ENCODE peak calls at places on chromosomes 13 and 19, in five cellular contexts. F is tibial artery, R is OCI-LY7, N is nephron progenitor cell, H is retinal pigment epithelial cell. W is an unnamed sample.

GRCh38 chr19:50645107-50645506 is 4.1 kb upstream of the C19orf81 start:
- DNase-seq in F (no peak), R (no peak), N (no peak), H (no peak), W (no peak)

GRCh38 chr19:23273022-23273593 is 22.9 kb upstream of the ZNF724 start:
- DNase-seq in F (no peak), R (peak; percentile 51), N (no peak), H (no peak), W (no peak)

GRCh38 chr19:19420570-19421301 is 15.3 kb downstream of the GATAD2A start:
- DNase-seq in F (no peak), R (no peak), N (no peak), H (no peak), W (no peak)

GRCh38 chr19:13827656-13828055 is 32.4 kb downstream of the ZSWIM4 start:
- DNase-seq in F (no peak), R (no peak), N (no peak), H (no peak), W (no peak)

GRCh38 chr19:1270854-1271527 is 1.9 kb downstream of the CIRBP start:
- DNase-seq in F (no peak), R (peak; percentile 48), N (no peak), H (no peak), W (no peak)

GRCh38 chr13:111594606-111595005 is 274.2 kb downstream of the TEX29 start:
- DNase-seq in F (no peak), R (no peak), N (no peak), H (no peak), W (no peak)

GRCh38 chr13:24563087-24563486 is 50.5 kb upstream of the PARP4 start:
- DNase-seq in F (no peak), R (no peak), N (no peak), H (no peak), W (no peak)

GRCh38 chr13:19587635-19588300 is 26.4 kb upstream of the TPTE2 start:
- DNase-seq in F (no peak), R (peak; percentile 59), N (no peak), H (no peak), W (no peak)

GRCh38 chr19:1085676-1086442 is 9.3 kb downstream of the POLR2E start:
- DNase-seq in F (no peak), R (no peak), N (no peak), H (no peak), W (no peak)

GRCh38 chr19:55238030-55238429 is 9.5 kb upstream of the TMEM86B start:
- DNase-seq in F (no peak), R (no peak), N (no peak), H (no peak), W (no peak)

GRCh38 chr19:45779231-45780145 is 2.8 kb downstream of the DMPK start:
- DNase-seq in F (peak; percentile 95), R (peak; percentile 86), N (peak; percentile 99), H (no peak), W (peak; percentile 91)

GRCh38 chr19:3986260-3987041 is 1.2 kb upstream of the EEF2 start:
- DNase-seq in F (no peak), R (peak; percentile 89), N (peak; percentile 40), H (no peak), W (no peak)

GRCh38 chr19:46015961-46016425 is 6.9 kb downstream of the PGLYRP1 start:
- DNase-seq in F (no peak), R (no peak), N (peak; percentile 38), H (no peak), W (no peak)

GRCh38 chr13:98556968-98557591 is 19.8 kb downstream of the STK24 start:
- DNase-seq in F (peak; percentile 47), R (no peak), N (no peak), H (no peak), W (no peak)

GRCh38 chr19:18634612-18635290 is 2.1 kb upstream of the KLHL26 start:
- DNase-seq in F (no peak), R (no peak), N (no peak), H (no peak), W (no peak)

GRCh38 chr19:46033401-46033800 is 7.4 kb downstream of the IGFL4 start:
- DNase-seq in F (no peak), R (no peak), N (no peak), H (no peak), W (no peak)

GRCh38 chr13:113974304-113975281 is 717 bp upstream of the C13orf46 start:
- DNase-seq in F (peak; percentile 60), R (no peak), N (no peak), H (no peak), W (no peak)

GRCh38 chr13:95536629-95537241 is 15.8 kb upstream of the CLDN10 start:
- DNase-seq in F (no peak), R (peak; percentile 27), N (no peak), H (no peak), W (no peak)

GRCh38 chr19:58350001-58350801 is 3.1 kb downstream of the A1BG start:
- DNase-seq in F (no peak), R (no peak), N (no peak), H (no peak), W (no peak)

GRCh38 chr13:98142427-98143156 is at the start of gene FARP1:
- DNase-seq in F (peak; percentile 88), R (no peak), N (peak; percentile 85), H (no peak), W (no peak)

GRCh38 chr13:85528578-85529215 is 270.5 kb downstream of the SLITRK6 start:
- DNase-seq in F (no peak), R (no peak), N (no peak), H (peak; percentile 59), W (no peak)

GRCh38 chr13:98938801-98939200 is 39.1 kb downstream of the DOCK9 start:
- DNase-seq in F (no peak), R (no peak), N (peak; percentile 39), H (no peak), W (no peak)

GRCh38 chr13:90485441-90485840 is 862.0 kb upstream of the MIR17HG start:
- DNase-seq in F (no peak), R (no peak), N (no peak), H (peak; percentile 88), W (no peak)

GRCh38 chr13:31409678-31410356 is 210.0 kb downstream of the B3GLCT start:
- DNase-seq in F (no peak), R (peak; percentile 78), N (no peak), H (no peak), W (no peak)
- TF ChIP-seq CTCF in F (no peak), R (peak; percentile 78), N (no peak), H (peak; percentile 18), W (no peak)

DNA sequence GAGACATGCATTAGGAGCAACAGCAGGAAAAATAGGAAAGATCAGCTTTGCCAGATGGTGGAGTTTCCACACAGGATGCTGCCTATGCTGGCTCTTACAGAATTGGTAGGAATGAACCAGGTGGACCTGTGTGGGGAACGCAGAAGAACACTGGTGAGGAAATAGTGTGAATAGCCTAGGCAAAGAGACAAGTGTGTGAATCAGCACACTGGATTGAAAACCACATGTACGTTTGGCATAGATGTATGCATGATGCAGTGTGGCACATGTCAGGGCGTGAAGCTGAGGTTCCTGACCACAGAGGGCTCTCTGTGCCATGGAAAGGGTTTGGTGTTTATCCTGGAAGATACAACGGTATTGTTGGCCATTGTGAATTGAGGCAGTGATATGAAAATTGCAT is 156.5 kb upstream of the SLC10A2 start:
- DNase-seq in F (no peak), R (no peak), N (no peak), H (no peak), W (no peak)
- TF ChIP-seq CTCF in F (no peak), R (no peak), N (no peak), H (no peak), W (no peak)

GRCh38 chr19:8593931-8594330 is 16.6 kb downstream of the ADAMTS10 start:
- DNase-seq in F (no peak), R (no peak), N (no peak), H (no peak), W (no peak)
- TF ChIP-seq CTCF in F (peak; percentile 21), R (peak; percentile 39), N (no peak), H (no peak), W (no peak)

GRCh38 chr13:35966024-35966423 is 165.2 kb downstream of the DCLK1 start:
- DNase-seq in F (no peak), R (no peak), N (no peak), H (no peak), W (no peak)

GRCh38 chr13:35961461-35962220 is 169.5 kb downstream of the DCLK1 start:
- DNase-seq in F (no peak), R (no peak), N (no peak), H (no peak), W (no peak)

GRCh38 chr13:35964764-35965163 is 166.4 kb downstream of the DCLK1 start:
- DNase-seq in F (no peak), R (no peak), N (no peak), H (peak; percentile 71), W (no peak)

GRCh38 chr13:35965226-35965927 is 165.8 kb downstream of the DCLK1 start:
- DNase-seq in F (no peak), R (no peak), N (no peak), H (no peak), W (no peak)

DNA sequence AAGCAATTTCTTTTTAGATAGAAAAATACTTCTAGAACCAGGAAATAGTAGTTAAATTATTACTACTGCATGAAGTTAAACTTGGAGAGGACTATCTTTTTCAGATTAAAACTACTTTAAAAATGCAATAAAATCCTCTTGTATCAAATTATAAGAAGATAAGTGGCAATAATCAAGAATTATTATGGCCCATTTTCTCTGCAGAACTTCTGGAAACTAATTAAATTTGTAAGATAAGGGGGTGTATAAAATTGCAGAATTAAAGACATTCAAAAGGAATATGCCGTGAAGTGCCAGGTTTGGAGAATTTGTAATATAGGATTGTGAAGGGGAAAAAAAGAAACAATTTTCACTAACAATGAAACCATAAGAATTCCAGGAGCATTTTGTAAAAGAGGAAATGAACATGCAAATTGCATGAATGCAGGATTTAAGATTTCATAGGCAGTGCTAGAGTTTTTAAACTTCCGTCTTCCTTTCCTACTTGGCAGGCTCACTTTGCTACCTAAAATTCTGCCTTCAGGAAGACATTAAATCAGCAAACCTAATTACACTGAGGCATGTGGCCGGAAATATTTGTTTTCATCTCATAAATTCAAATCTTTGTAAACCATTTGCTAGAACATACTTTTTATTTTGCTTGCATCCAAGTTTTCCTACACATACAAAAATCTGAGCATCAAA is 167.1 kb downstream of the DCLK1 start:
- DNase-seq in F (no peak), R (no peak), N (no peak), H (no peak), W (no peak)
- TF ChIP-seq CTCF in F (no peak), R (no peak), N (no peak), H (no peak), W (no peak)

DNA sequence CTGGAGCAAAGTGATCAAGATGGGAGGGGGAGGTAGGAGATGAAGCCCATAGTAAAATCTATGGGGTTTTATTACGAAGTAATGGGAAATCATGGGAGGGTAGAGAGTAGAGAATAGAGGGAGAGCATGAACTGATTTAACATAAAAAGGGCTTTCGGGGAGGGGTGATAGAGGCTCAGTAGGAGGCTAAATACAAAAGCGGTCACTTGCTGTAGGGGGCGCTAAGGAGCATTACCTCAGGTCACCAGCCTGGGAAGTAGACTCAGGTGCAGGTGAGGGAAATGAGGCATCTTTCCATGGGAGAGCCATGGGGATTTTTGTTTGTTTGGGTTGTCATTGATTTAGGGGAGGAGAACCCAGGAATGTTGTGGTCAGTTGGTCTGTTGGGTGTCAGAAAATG is 14.1 kb downstream of the KRTDAP start:
- DNase-seq in F (no peak), R (peak; percentile 30), N (no peak), H (no peak), W (no peak)
- TF ChIP-seq CTCF in F (no peak), R (peak; percentile 72), N (no peak), H (peak; percentile 36), W (no peak)

W was measured in omental fat pad.